ENCODE peak calls at places on chromosomes 2 and 18, in four cellular contexts. C, P, T and D are unnamed samples.

GRCh38 chr2:2033691-2034090 is 289.4 kb upstream of the PXDN start:
- DNase-seq in P (no peak), C (no peak), T (no peak), D (no peak)

GRCh38 chr2:47026738-47027531 is 111.3 kb upstream of the MCFD2 start:
- DNase-seq in P (no peak), T (no peak), C (no peak), D (no peak)

GRCh38 chr2:23312996-23313606 is 71.9 kb upstream of the KLHL29 start:
- DNase-seq in T (peak; percentile 92), P (peak; percentile 17), C (no peak), D (peak; percentile 75)

GRCh38 chr2:30310411-30310810 is 79.1 kb downstream of the LBH start:
- DNase-seq in T (no peak), P (no peak), C (no peak), D (no peak)

GRCh38 chr2:164933751-164934189 is 21.6 kb downstream of the SLC38A11 start:
- DNase-seq in T (no peak), P (no peak), C (no peak), D (no peak)

GRCh38 chr2:60569680-60570111 is 16.2 kb upstream of the BCL11A start:
- DNase-seq in C (no peak), T (peak; percentile 63), P (no peak), D (no peak)

GRCh38 chr2:158072361-158072760 is 29.3 kb upstream of the UPP2 start:
- DNase-seq in C (no peak), P (no peak), T (no peak), D (no peak)

GRCh38 chr2:238004077-238004830 is 37.4 kb downstream of the UBE2F start:
- DNase-seq in T (no peak), P (no peak), C (no peak), D (no peak)

GRCh38 chr2:164739966-164740365 is 101.7 kb downstream of the COBLL1 start:
- DNase-seq in T (no peak), C (no peak), P (no peak), D (no peak)

GRCh38 chr2:176188969-176189665 is 649 bp downstream of the HOXD1 start:
- DNase-seq in P (no peak), C (no peak), T (peak; percentile 83), D (peak; percentile 58)

GRCh38 chr2:2873450-2873811 is 504.2 kb downstream of the EIPR1 start:
- DNase-seq in T (peak; percentile 31), C (no peak), P (no peak), D (no peak)

GRCh38 chr2:10404324-10405143 is 43.6 kb downstream of the ODC1 start:
- DNase-seq in C (no peak), T (no peak), P (no peak), D (no peak)

GRCh38 chr18:60500960-60501359 is 128.4 kb upstream of the MC4R start:
- DNase-seq in C (no peak), T (no peak), P (no peak), D (no peak)

GRCh38 chr2:48824116-48824515 is 68.6 kb upstream of the LHCGR start:
- DNase-seq in P (no peak), T (no peak), C (no peak), D (no peak)

GRCh38 chr18:32418148-32418547 is 52.5 kb downstream of the GAREM1 start:
- DNase-seq in T (no peak), C (no peak), P (no peak), D (no peak)

GRCh38 chr18:79875931-79876461 is 75.5 kb downstream of the SLC66A2 start:
- DNase-seq in T (peak; percentile 28), C (no peak), P (no peak), D (peak; percentile 32)

GRCh38 chr2:117557626-117558025 is 256.9 kb upstream of the DDX18 start:
- DNase-seq in C (no peak), P (no peak), T (no peak), D (no peak)

GRCh38 chr2:53784431-53784830 is 2.3 kb downstream of the ASB3 start:
- DNase-seq in C (no peak), P (no peak), T (no peak), D (no peak)

GRCh38 chr18:28176933-28177827 is at the start of gene CDH2:
- DNase-seq in P (no peak), T (peak; percentile 95), C (no peak), D (peak; percentile 89)

GRCh38 chr2:204452464-204453023 is 92.7 kb upstream of the PARD3B start:
- DNase-seq in T (peak; percentile 54), C (peak; percentile 98), P (no peak), D (peak; percentile 64)

GRCh38 chr2:15732341-15733077 is 140.8 kb downstream of the DDX1 start:
- DNase-seq in P (no peak), T (no peak), C (no peak), D (no peak)

GRCh38 chr18:36718705-36719328 is 110.0 kb downstream of the TPGS2 start:
- DNase-seq in C (no peak), P (no peak), T (no peak), D (no peak)

GRCh38 chr18:26307161-26307773 is 81.0 kb downstream of the TAF4B start:
- DNase-seq in T (peak; percentile 60), P (no peak), C (peak; percentile 42), D (no peak)

GRCh38 chr2:41886757-41887156 is 161.1 kb upstream of the PKDCC start:
- DNase-seq in T (peak; percentile 20), P (no peak), C (no peak), D (no peak)

GRCh38 chr2:23009545-23010149 is 375.3 kb upstream of the KLHL29 start:
- DNase-seq in T (no peak), C (no peak), P (no peak), D (no peak)

GRCh38 chr2:41768301-41768700 is 279.5 kb upstream of the PKDCC start:
- DNase-seq in C (no peak), T (peak; percentile 62), P (no peak), D (no peak)

GRCh38 chr2:179486969-179487752 is 222.5 kb upstream of the SESTD1 start:
- DNase-seq in C (no peak), T (no peak), P (no peak), D (no peak)

GRCh38 chr2:6073260-6074141 is 381.3 kb downstream of the SOX11 start:
- DNase-seq in C (no peak), P (no peak), T (peak; percentile 64), D (peak; percentile 78)

GRCh38 chr2:186771850-186772463 is 77.0 kb downstream of the ZSWIM2 start:
- DNase-seq in T (peak; percentile 67), C (no peak), P (no peak), D (no peak)

GRCh38 chr18:29083545-29083944 is 906.6 kb upstream of the CDH2 start:
- DNase-seq in T (no peak), P (no peak), C (no peak), D (no peak)

GRCh38 chr2:10407841-10408648 is 40.1 kb downstream of the ODC1 start:
- DNase-seq in T (peak; percentile 89), P (peak; percentile 61), C (no peak), D (no peak)

GRCh38 chr2:33115196-33115595 is 168.4 kb downstream of the LTBP1 start:
- DNase-seq in P (no peak), T (no peak), C (no peak), D (no peak)

GRCh38 chr18:7523772-7524171 is 43.3 kb upstream of the PTPRM start:
- DNase-seq in T (peak; percentile 53), C (no peak), P (no peak), D (no peak)

GRCh38 chr2:22944141-22944540 is 440.8 kb upstream of the KLHL29 start:
- DNase-seq in C (no peak), P (no peak), T (no peak), D (no peak)